ENCODE peak calls at places on chromosomes 4 and X, in eight cellular contexts. One of them, this sample, is unnamed.

GRCh38 chr4:141011799-141012377 is 121.4 kb downstream of the RNF150 start:
- DNase-seq in Kasumi-1: no peak
- DNase-seq in C1 segment of cervical spinal cord: no peak
- DNase-seq in fibroblast of the aortic adventitia: no peak
- DNase-seq in astrocyte of the hippocampus: no peak
- DNase-seq in Calu3: no peak
- DNase-seq in endothelial cell: no peak
- DNase-seq in NCI-H1092: no peak
- DNase-seq in this sample: no peak

GRCh38 chr4:189162888-189163287 is 777.8 kb upstream of the FRG1 start:
- DNase-seq in Kasumi-1: no peak
- DNase-seq in C1 segment of cervical spinal cord: no peak
- DNase-seq in fibroblast of the aortic adventitia: no peak
- DNase-seq in astrocyte of the hippocampus: peak
- DNase-seq in Calu3: no peak
- DNase-seq in endothelial cell: no peak
- DNase-seq in NCI-H1092: no peak
- DNase-seq in this sample: no peak

GRCh38 chr4:88097301-88097700 is 61.1 kb downstream of the ABCG2 start:
- DNase-seq in Kasumi-1: no peak
- DNase-seq in C1 segment of cervical spinal cord: no peak
- DNase-seq in fibroblast of the aortic adventitia: peak
- DNase-seq in astrocyte of the hippocampus: no peak
- DNase-seq in Calu3: no peak
- DNase-seq in endothelial cell: no peak
- DNase-seq in NCI-H1092: no peak
- DNase-seq in this sample: no peak

GRCh38 chrX:37314526-37314925 is 34.6 kb upstream of the PRRG1 start:
- DNase-seq in Kasumi-1: no peak
- DNase-seq in C1 segment of cervical spinal cord: no peak
- DNase-seq in fibroblast of the aortic adventitia: peak
- DNase-seq in astrocyte of the hippocampus: peak
- DNase-seq in Calu3: no peak
- DNase-seq in endothelial cell: no peak
- DNase-seq in NCI-H1092: no peak
- DNase-seq in this sample: peak

GRCh38 chrX:151970661-151971060 is 3.8 kb downstream of the GABRE start:
- DNase-seq in Kasumi-1: no peak
- DNase-seq in C1 segment of cervical spinal cord: no peak
- DNase-seq in fibroblast of the aortic adventitia: peak
- DNase-seq in astrocyte of the hippocampus: peak
- DNase-seq in Calu3: peak
- DNase-seq in endothelial cell: no peak
- DNase-seq in NCI-H1092: no peak
- DNase-seq in this sample: peak

GRCh38 chr4:114980932-114981693 is 132.3 kb downstream of the NDST4 start:
- DNase-seq in Kasumi-1: no peak
- DNase-seq in C1 segment of cervical spinal cord: no peak
- DNase-seq in fibroblast of the aortic adventitia: no peak
- DNase-seq in astrocyte of the hippocampus: no peak
- DNase-seq in Calu3: no peak
- DNase-seq in endothelial cell: no peak
- DNase-seq in NCI-H1092: no peak
- DNase-seq in this sample: no peak

GRCh38 chr4:183838987-183839712 is 66.0 kb upstream of the STOX2 start:
- DNase-seq in Kasumi-1: peak
- DNase-seq in C1 segment of cervical spinal cord: no peak
- DNase-seq in fibroblast of the aortic adventitia: peak
- DNase-seq in astrocyte of the hippocampus: peak
- DNase-seq in Calu3: no peak
- DNase-seq in endothelial cell: peak
- DNase-seq in NCI-H1092: no peak
- DNase-seq in this sample: peak

GRCh38 chr4:5974321-5974720 is 43.9 kb downstream of the C4orf50 start:
- DNase-seq in Kasumi-1: no peak
- DNase-seq in C1 segment of cervical spinal cord: no peak
- DNase-seq in fibroblast of the aortic adventitia: no peak
- DNase-seq in astrocyte of the hippocampus: no peak
- DNase-seq in Calu3: no peak
- DNase-seq in endothelial cell: no peak
- DNase-seq in NCI-H1092: no peak
- DNase-seq in this sample: peak

GRCh38 chr4:3847211-3847940 is 81.2 kb downstream of the ADRA2C start:
- DNase-seq in Kasumi-1: no peak
- DNase-seq in C1 segment of cervical spinal cord: no peak
- DNase-seq in fibroblast of the aortic adventitia: no peak
- DNase-seq in astrocyte of the hippocampus: no peak
- DNase-seq in Calu3: no peak
- DNase-seq in endothelial cell: no peak
- DNase-seq in NCI-H1092: no peak
- DNase-seq in this sample: no peak

GRCh38 chrX:34299451-34299967 is 167.4 kb upstream of the FAM47A start:
- DNase-seq in Kasumi-1: peak
- DNase-seq in C1 segment of cervical spinal cord: no peak
- DNase-seq in fibroblast of the aortic adventitia: no peak
- DNase-seq in astrocyte of the hippocampus: no peak
- DNase-seq in Calu3: no peak
- DNase-seq in endothelial cell: no peak
- DNase-seq in NCI-H1092: no peak
- DNase-seq in this sample: no peak

GRCh38 chr4:125522992-125523391 is 208.2 kb downstream of the FAT4 start:
- DNase-seq in Kasumi-1: no peak
- DNase-seq in C1 segment of cervical spinal cord: no peak
- DNase-seq in fibroblast of the aortic adventitia: no peak
- DNase-seq in astrocyte of the hippocampus: no peak
- DNase-seq in Calu3: no peak
- DNase-seq in endothelial cell: no peak
- DNase-seq in NCI-H1092: no peak
- DNase-seq in this sample: no peak

GRCh38 chrX:47273011-47273730 is 40.4 kb downstream of the USP11 start:
- DNase-seq in Kasumi-1: no peak
- DNase-seq in C1 segment of cervical spinal cord: no peak
- DNase-seq in fibroblast of the aortic adventitia: no peak
- DNase-seq in astrocyte of the hippocampus: no peak
- DNase-seq in Calu3: no peak
- DNase-seq in endothelial cell: no peak
- DNase-seq in NCI-H1092: no peak
- DNase-seq in this sample: no peak

GRCh38 chrX:120242807-120243206 is 7.8 kb upstream of the ZBTB33 start:
- DNase-seq in Kasumi-1: no peak
- DNase-seq in C1 segment of cervical spinal cord: no peak
- DNase-seq in fibroblast of the aortic adventitia: no peak
- DNase-seq in astrocyte of the hippocampus: no peak
- DNase-seq in Calu3: no peak
- DNase-seq in endothelial cell: no peak
- DNase-seq in NCI-H1092: no peak
- DNase-seq in this sample: no peak

GRCh38 chr4:91758487-91758886 is 545.3 kb upstream of the GRID2 start:
- DNase-seq in Kasumi-1: no peak
- DNase-seq in C1 segment of cervical spinal cord: no peak
- DNase-seq in fibroblast of the aortic adventitia: peak
- DNase-seq in astrocyte of the hippocampus: peak
- DNase-seq in Calu3: no peak
- DNase-seq in endothelial cell: no peak
- DNase-seq in NCI-H1092: no peak
- DNase-seq in this sample: no peak

GRCh38 chr4:182015893-182016292 is 227.3 kb upstream of the TENM3 start:
- DNase-seq in Kasumi-1: no peak
- DNase-seq in C1 segment of cervical spinal cord: no peak
- DNase-seq in fibroblast of the aortic adventitia: no peak
- DNase-seq in astrocyte of the hippocampus: peak
- DNase-seq in Calu3: no peak
- DNase-seq in endothelial cell: no peak
- DNase-seq in NCI-H1092: no peak
- DNase-seq in this sample: peak

GRCh38 chrX:9339603-9340569 is 125.0 kb upstream of the TBL1X start:
- DNase-seq in Kasumi-1: no peak
- DNase-seq in C1 segment of cervical spinal cord: no peak
- DNase-seq in fibroblast of the aortic adventitia: peak
- DNase-seq in astrocyte of the hippocampus: no peak
- DNase-seq in Calu3: no peak
- DNase-seq in endothelial cell: no peak
- DNase-seq in NCI-H1092: no peak
- DNase-seq in this sample: no peak

GRCh38 chr4:150224896-150225591 is 146.8 kb downstream of the DCLK2 start:
- DNase-seq in Kasumi-1: no peak
- DNase-seq in C1 segment of cervical spinal cord: no peak
- DNase-seq in fibroblast of the aortic adventitia: peak
- DNase-seq in astrocyte of the hippocampus: peak
- DNase-seq in Calu3: no peak
- DNase-seq in endothelial cell: no peak
- DNase-seq in NCI-H1092: no peak
- DNase-seq in this sample: peak

GRCh38 chr4:182155806-182156205 is 87.4 kb upstream of the TENM3 start:
- DNase-seq in Kasumi-1: no peak
- DNase-seq in C1 segment of cervical spinal cord: no peak
- DNase-seq in fibroblast of the aortic adventitia: no peak
- DNase-seq in astrocyte of the hippocampus: no peak
- DNase-seq in Calu3: no peak
- DNase-seq in endothelial cell: no peak
- DNase-seq in NCI-H1092: no peak
- DNase-seq in this sample: no peak

GRCh38 chr4:46329118-46329976 is 60.6 kb downstream of the GABRA2 start:
- DNase-seq in Kasumi-1: peak
- DNase-seq in C1 segment of cervical spinal cord: peak
- DNase-seq in fibroblast of the aortic adventitia: no peak
- DNase-seq in astrocyte of the hippocampus: peak
- DNase-seq in Calu3: peak
- DNase-seq in endothelial cell: peak
- DNase-seq in NCI-H1092: no peak
- DNase-seq in this sample: no peak

GRCh38 chr4:174422893-174423256 is 99.4 kb downstream of the HPGD start:
- DNase-seq in Kasumi-1: peak
- DNase-seq in C1 segment of cervical spinal cord: no peak
- DNase-seq in fibroblast of the aortic adventitia: no peak
- DNase-seq in astrocyte of the hippocampus: no peak
- DNase-seq in Calu3: no peak
- DNase-seq in endothelial cell: no peak
- DNase-seq in NCI-H1092: no peak
- DNase-seq in this sample: no peak

GRCh38 chrX:122270809-122271494 is 913.1 kb upstream of the GRIA3 start:
- DNase-seq in Kasumi-1: no peak
- DNase-seq in C1 segment of cervical spinal cord: no peak
- DNase-seq in fibroblast of the aortic adventitia: no peak
- DNase-seq in astrocyte of the hippocampus: no peak
- DNase-seq in Calu3: no peak
- DNase-seq in endothelial cell: no peak
- DNase-seq in NCI-H1092: no peak
- DNase-seq in this sample: no peak

GRCh38 chrX:132059973-132060540 is 37.0 kb downstream of the STK26 start:
- DNase-seq in Kasumi-1: no peak
- DNase-seq in C1 segment of cervical spinal cord: no peak
- DNase-seq in fibroblast of the aortic adventitia: no peak
- DNase-seq in astrocyte of the hippocampus: no peak
- DNase-seq in Calu3: no peak
- DNase-seq in endothelial cell: no peak
- DNase-seq in NCI-H1092: no peak
- DNase-seq in this sample: no peak

GRCh38 chrX:17674611-17675010 is 62.7 kb upstream of the SCML1 start:
- DNase-seq in Kasumi-1: no peak
- DNase-seq in C1 segment of cervical spinal cord: no peak
- DNase-seq in fibroblast of the aortic adventitia: peak
- DNase-seq in astrocyte of the hippocampus: peak
- DNase-seq in Calu3: peak
- DNase-seq in endothelial cell: no peak
- DNase-seq in NCI-H1092: peak
- DNase-seq in this sample: no peak

GRCh38 chr4:45954280-45954679 is 169.6 kb downstream of the GABRG1 start:
- DNase-seq in Kasumi-1: no peak
- DNase-seq in C1 segment of cervical spinal cord: no peak
- DNase-seq in fibroblast of the aortic adventitia: no peak
- DNase-seq in astrocyte of the hippocampus: no peak
- DNase-seq in Calu3: no peak
- DNase-seq in endothelial cell: no peak
- DNase-seq in NCI-H1092: no peak
- DNase-seq in this sample: no peak

GRCh38 chr4:76147454-76148141 is 599 bp downstream of the NUP54 start:
- DNase-seq in Kasumi-1: peak
- DNase-seq in C1 segment of cervical spinal cord: no peak
- DNase-seq in fibroblast of the aortic adventitia: peak
- DNase-seq in astrocyte of the hippocampus: peak
- DNase-seq in Calu3: peak
- DNase-seq in endothelial cell: peak
- DNase-seq in NCI-H1092: peak
- DNase-seq in this sample: peak

GRCh38 chr4:87051121-87051713 is 116.4 kb downstream of the AFF1 start:
- DNase-seq in Kasumi-1: no peak
- DNase-seq in C1 segment of cervical spinal cord: no peak
- DNase-seq in fibroblast of the aortic adventitia: peak
- DNase-seq in astrocyte of the hippocampus: peak
- DNase-seq in Calu3: no peak
- DNase-seq in endothelial cell: no peak
- DNase-seq in NCI-H1092: no peak
- DNase-seq in this sample: no peak

GRCh38 chrX:11908371-11908770 is 150.3 kb downstream of the MSL3 start:
- DNase-seq in Kasumi-1: peak
- DNase-seq in C1 segment of cervical spinal cord: no peak
- DNase-seq in fibroblast of the aortic adventitia: peak
- DNase-seq in astrocyte of the hippocampus: peak
- DNase-seq in Calu3: peak
- DNase-seq in endothelial cell: peak
- DNase-seq in NCI-H1092: no peak
- DNase-seq in this sample: no peak